ENCODE peak calls at places on chromosome 2, in seven cellular contexts. M is AG10803, R is left lung, W is right lobe of liver, B is mammary epithelial cell, O is hepatocyte, L is endodermal cell. K is an unnamed sample.

GRCh38 chr2:105934467-105934866 is 189.8 kb downstream of the NCK2 start:
- DNase-seq in B (no peak), O (peak), M (no peak), L (no peak), W (no peak), R (no peak), K (no peak)

GRCh38 chr2:12809526-12809925 is 92.8 kb downstream of the TRIB2 start:
- DNase-seq in M (no peak), R (no peak), W (no peak), L (no peak), B (no peak), O (no peak), K (no peak)

GRCh38 chr2:106137944-106138903 is 55.9 kb downstream of the UXS1 start:
- DNase-seq in L (no peak), M (no peak), R (no peak), O (no peak), B (no peak), W (no peak), K (no peak)

GRCh38 chr2:23636412-23636811 is 251.4 kb downstream of the KLHL29 start:
- DNase-seq in M (peak), B (no peak), O (no peak), W (no peak), R (peak), L (peak), K (no peak)

GRCh38 chr2:234388591-234388990 is 108.3 kb downstream of the ARL4C start:
- DNase-seq in O (no peak), M (peak), W (no peak), L (no peak), R (no peak), B (no peak), K (no peak)

GRCh38 chr2:188623995-188624643 is 332.4 kb downstream of the GULP1 start:
- DNase-seq in L (no peak), R (no peak), W (no peak), M (peak), O (peak), B (peak), K (no peak)

GRCh38 chr2:29309090-29310054 is 194.2 kb downstream of the CLIP4 start:
- DNase-seq in B (peak), M (peak), R (no peak), W (peak), L (peak), O (peak), K (peak)

GRCh38 chr2:79393806-79394484 is 118.9 kb upstream of the CTNNA2 start:
- DNase-seq in W (no peak), M (no peak), R (no peak), O (peak), B (no peak), L (peak), K (no peak)

GRCh38 chr2:11540996-11541692 is 7.3 kb downstream of the GREB1 start:
- DNase-seq in B (no peak), W (no peak), R (no peak), M (no peak), L (no peak), O (no peak), K (no peak)

GRCh38 chr2:157339965-157340655 is 14.5 kb upstream of the ERMN start:
- DNase-seq in R (no peak), B (no peak), O (no peak), L (no peak), W (no peak), M (peak), K (no peak)

GRCh38 chr2:236794074-236794473 is 224.4 kb downstream of the ACKR3 start:
- DNase-seq in M (peak), B (no peak), O (peak), W (no peak), L (no peak), R (no peak), K (no peak)

GRCh38 chr2:96175951-96176350 is 30.7 kb upstream of the DUSP2 start:
- DNase-seq in W (no peak), M (peak), R (no peak), O (no peak), B (peak), L (no peak), K (peak)

GRCh38 chr2:215906458-215906857 is 106.9 kb downstream of the MREG start:
- DNase-seq in B (no peak), M (no peak), W (no peak), R (no peak), L (no peak), O (no peak), K (no peak)

GRCh38 chr2:68059769-68060525 is 2.9 kb downstream of the C1D start:
- DNase-seq in W (no peak), M (peak), L (peak), O (no peak), R (no peak), B (no peak), K (no peak)

GRCh38 chr2:63058149-63058741 is 7.6 kb downstream of the OTX1 start:
- DNase-seq in W (no peak), B (no peak), L (peak), R (no peak), M (no peak), O (no peak), K (no peak)

GRCh38 chr2:101883860-101884259 is 107.9 kb upstream of the IL1R2 start:
- DNase-seq in L (no peak), W (no peak), B (peak), M (peak), O (peak), R (no peak), K (peak)

GRCh38 chr2:200585730-200586643 is at the start of gene AOX1:
- DNase-seq in M (peak), B (peak), O (peak), R (peak), W (peak), L (peak), K (no peak)

GRCh38 chr2:128440087-128440665 is 121.5 kb upstream of the HS6ST1 start:
- DNase-seq in M (no peak), R (no peak), B (no peak), O (no peak), W (peak), L (peak), K (no peak)

GRCh38 chr2:165410231-165410630 is 59.3 kb upstream of the CSRNP3 start:
- DNase-seq in R (no peak), M (no peak), W (no peak), B (no peak), O (no peak), L (no peak), K (no peak)

GRCh38 chr2:201129044-201129505 is 13.1 kb downstream of the CFLAR start:
- DNase-seq in R (no peak), O (peak), L (no peak), M (peak), B (peak), W (no peak), K (peak)

GRCh38 chr2:189444322-189444721 is 3.0 kb downstream of the WDR75 start:
- DNase-seq in O (no peak), M (peak), W (no peak), B (peak), L (no peak), R (no peak), K (peak)

GRCh38 chr2:88069117-88069516 is 1.5 kb downstream of the SMYD1 start:
- DNase-seq in W (no peak), B (no peak), L (no peak), M (no peak), R (no peak), O (no peak), K (no peak)

GRCh38 chr2:205680067-205680466 is 2.2 kb upstream of the NRP2 start:
- DNase-seq in M (peak), O (peak), B (peak), R (no peak), W (no peak), L (peak), K (peak)

GRCh38 chr2:40584432-40584831 is 132.5 kb upstream of the SLC8A1 start:
- DNase-seq in O (no peak), L (no peak), M (no peak), R (no peak), W (no peak), B (no peak), K (no peak)

GRCh38 chr2:239274391-239275001 is 126.3 kb downstream of the HDAC4 start:
- DNase-seq in O (no peak), W (no peak), L (no peak), R (no peak), B (peak), M (peak), K (peak)

GRCh38 chr2:99851091-99851490 is 291.3 kb downstream of the AFF3 start:
- DNase-seq in W (no peak), L (no peak), O (no peak), M (no peak), B (no peak), R (no peak), K (no peak)

GRCh38 chr2:65349863-65350262 is 82.5 kb downstream of the SPRED2 start:
- DNase-seq in R (no peak), O (peak), W (no peak), M (peak), B (peak), L (no peak), K (peak)

GRCh38 chr2:68292108-68292710 is 27.5 kb downstream of the CNRIP1 start:
- DNase-seq in R (no peak), M (peak), O (peak), B (peak), W (no peak), L (peak), K (peak)

GRCh38 chr2:5077479-5078089 is 614.6 kb upstream of the SOX11 start:
- DNase-seq in M (no peak), B (no peak), O (no peak), L (no peak), W (no peak), R (no peak), K (peak)

GRCh38 chr2:241895732-241896641 is 26.5 kb downstream of the RTP5 start:
- DNase-seq in W (peak), B (peak), R (peak), L (peak), O (peak), M (peak), K (peak)

GRCh38 chr2:195360242-195360641 is 296.8 kb upstream of the SLC39A10 start:
- DNase-seq in M (no peak), O (no peak), R (no peak), W (no peak), B (no peak), L (no peak), K (no peak)

GRCh38 chr2:217075225-217075802 is 215.4 kb upstream of the TNP1 start:
- DNase-seq in L (peak), B (no peak), R (no peak), M (peak), W (no peak), O (peak), K (peak)

GRCh38 chr2:204437815-204438766 is 107.2 kb upstream of the PARD3B start:
- DNase-seq in R (peak), W (no peak), L (no peak), O (no peak), B (no peak), M (no peak), K (no peak)

GRCh38 chr2:193357508-193357907 is 1162.8 kb upstream of the TMEFF2 start:
- DNase-seq in B (no peak), L (no peak), M (no peak), R (no peak), W (no peak), O (no peak), K (no peak)

GRCh38 chr2:170554278-170554955 is 160.7 kb upstream of the SP5 start:
- DNase-seq in B (peak), L (no peak), O (no peak), R (no peak), M (peak), W (peak), K (peak)

GRCh38 chr2:1748741-1749488 is 4.6 kb upstream of the PXDN start:
- DNase-seq in M (peak), R (no peak), L (peak), W (no peak), B (no peak), O (no peak), K (no peak)

GRCh38 chr2:120231974-120232635 is 8.9 kb upstream of the TMEM185B start:
- DNase-seq in M (peak), W (no peak), R (peak), O (no peak), B (peak), L (no peak), K (no peak)

GRCh38 chr2:23386422-23387220 is 1.6 kb downstream of the KLHL29 start:
- DNase-seq in R (peak), W (no peak), M (peak), L (peak), O (peak), B (peak), K (no peak)

GRCh38 chr2:46776687-46777327 is 138.8 kb downstream of the MCFD2 start:
- DNase-seq in L (peak), R (no peak), O (peak), B (peak), W (peak), M (peak), K (peak)

DNA sequence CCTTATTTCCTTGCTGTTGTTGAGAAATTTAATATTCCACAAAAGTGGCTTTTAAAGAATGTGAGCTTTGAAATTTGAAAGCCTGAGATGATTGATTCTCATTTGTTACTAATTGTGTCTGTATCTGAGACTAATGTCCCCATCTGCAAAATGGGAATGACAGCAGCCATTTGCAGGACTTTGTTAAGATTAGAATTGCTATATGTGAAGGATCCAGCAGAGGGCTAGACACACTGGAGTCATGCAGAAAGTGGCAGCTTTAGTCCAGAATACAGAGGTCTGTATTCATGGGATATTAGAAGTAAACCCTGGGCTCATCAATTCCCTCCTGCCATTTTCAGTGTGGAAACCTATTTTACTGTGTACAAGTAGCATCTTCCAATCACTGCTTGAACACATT is 296.5 kb upstream of the GYPC start:
- DNase-seq in W (no peak), O (no peak), L (no peak), R (no peak), B (no peak), M (peak), K (peak)
- TF ChIP-seq CTCF in W (peak), O (peak), L (peak), R (peak), B (peak), M (peak), K (no peak)

DNA sequence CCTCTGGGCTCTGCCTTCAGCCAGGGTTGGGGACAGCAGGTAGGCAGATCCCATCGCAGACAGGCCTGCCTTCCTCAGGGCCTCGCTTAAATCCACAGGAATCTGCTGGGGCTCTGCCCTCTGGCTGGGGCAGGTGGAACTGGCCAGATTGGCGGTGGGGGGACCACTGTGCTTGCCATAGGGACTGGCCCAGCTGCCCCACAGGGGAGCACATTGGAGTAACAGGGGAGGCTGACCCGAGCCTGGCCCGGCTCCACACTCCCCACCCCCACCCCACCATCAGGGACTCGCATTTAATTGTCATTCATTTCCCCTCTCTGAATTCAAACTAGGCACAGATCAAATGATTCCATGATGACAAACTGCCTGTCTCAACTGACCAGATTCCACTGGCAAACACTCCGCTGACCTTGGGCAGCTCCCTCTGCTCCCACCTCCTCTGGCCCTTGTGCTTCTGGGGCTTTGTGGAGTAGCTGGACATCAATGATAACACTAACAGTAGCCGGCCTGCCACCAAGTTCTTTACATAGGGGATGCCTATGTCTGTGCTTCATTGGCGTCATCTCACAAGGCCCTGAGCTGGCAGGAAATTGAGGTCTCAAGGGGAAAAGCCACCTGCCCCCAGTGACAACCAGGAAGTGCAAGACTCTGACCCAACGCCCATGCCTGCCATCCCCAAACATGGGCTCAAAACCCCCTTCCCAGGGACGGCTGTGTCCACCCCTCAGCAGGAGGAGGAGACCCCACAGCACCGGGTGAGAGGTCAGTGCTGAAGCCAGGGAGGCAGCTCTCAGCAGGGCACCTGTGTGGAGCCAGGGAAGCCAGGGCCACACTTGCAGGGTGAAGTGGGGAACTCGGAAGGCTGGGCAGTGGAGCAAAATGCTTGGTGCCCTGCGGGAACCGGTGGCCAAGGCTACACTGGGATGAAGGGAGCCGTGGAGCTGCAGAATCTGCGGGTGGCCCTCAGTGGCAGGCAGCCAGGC is 2.1 kb upstream of the B3GNT7 start:
- DNase-seq in M (no peak), W (no peak), R (no peak), B (no peak), O (no peak), L (peak), K (no peak)
- TF ChIP-seq CTCF in M (no peak), W (no peak), R (no peak), B (peak), O (peak), L (peak), K (no peak)

DNA sequence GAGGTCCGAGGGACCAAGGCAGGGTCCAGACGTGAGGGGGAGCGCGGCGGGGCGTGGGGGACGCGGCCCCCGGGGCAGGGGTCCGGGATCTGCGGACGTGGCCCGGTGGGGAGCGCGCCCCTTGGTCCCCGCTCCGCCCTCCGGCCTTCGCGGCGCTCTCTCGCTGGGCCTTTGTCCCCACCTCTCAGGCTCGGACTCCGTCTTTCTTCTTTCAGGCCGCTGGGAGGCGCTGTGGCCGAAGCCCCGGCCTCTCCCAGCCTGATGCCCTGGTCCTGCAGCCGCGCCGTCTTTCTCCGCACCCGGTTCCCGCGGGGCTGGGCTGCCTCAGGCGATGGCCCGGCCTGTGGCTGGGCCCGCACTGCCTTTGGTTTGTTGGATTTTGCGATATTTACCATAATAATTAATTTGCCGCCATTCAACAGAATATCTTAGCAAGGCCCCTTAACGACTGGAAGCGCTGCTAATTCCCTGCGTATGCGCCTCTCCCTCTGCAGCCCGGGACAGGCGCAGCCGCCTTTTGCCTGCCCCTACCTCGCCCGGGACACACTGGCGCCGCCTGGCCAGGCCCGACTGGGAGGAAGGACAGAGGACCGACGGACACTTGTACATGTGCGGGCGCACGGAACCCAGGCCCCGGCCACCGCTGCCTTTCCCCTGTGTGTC is 10.8 kb downstream of the SIX3 start:
- DNase-seq in R (no peak), O (peak), M (peak), W (no peak), B (peak), L (peak), K (no peak)
- TF ChIP-seq CTCF in R (peak), O (peak), M (peak), W (peak), B (peak), L (peak), K (peak)

DNA sequence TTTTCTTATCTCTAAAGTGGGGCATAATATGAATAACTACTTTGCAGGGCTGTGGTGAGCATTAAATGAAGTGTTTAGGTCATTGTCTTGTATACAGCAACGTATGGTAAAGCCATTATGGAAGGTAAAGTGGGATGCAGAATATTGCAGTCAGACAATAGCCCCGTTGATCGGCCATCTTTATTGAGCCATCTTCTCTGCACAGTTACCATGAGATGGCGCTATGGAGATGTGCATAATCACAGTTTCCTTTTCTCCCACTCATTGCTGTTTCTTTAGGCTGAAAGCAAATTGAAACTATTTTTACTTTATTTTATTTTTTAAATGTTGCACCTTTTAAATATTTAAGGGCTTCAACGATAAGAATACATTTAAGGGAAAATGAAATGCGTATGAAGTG is 108.9 kb downstream of the THSD7B start:
- DNase-seq in L (peak), M (peak), O (peak), R (no peak), W (no peak), B (no peak), K (peak)
- TF ChIP-seq CTCF in L (peak), M (peak), O (peak), R (no peak), W (peak), B (peak), K (peak)

K was measured in MCF 10A.